ENCODE peak calls at places on chromosomes 13 and 19, in five cellular contexts. O is epithelial cell of esophagus; U is tibial artery; I is left ventricle myocardium inferior; P is activated CD8-positive, alpha-beta T cell treated with anti-CD3 and anti-CD28 coated beads for 36 hours. H is an unnamed sample.

GRCh38 chr13:100490692-100491091 is 97.9 kb downstream of the GGACT start:
- DNase-seq in O (peak), U (no peak), I (no peak), P (no peak), H (no peak)

GRCh38 chr13:44768775-44769578 is 192.8 kb upstream of the TSC22D1 start:
- DNase-seq in O (no peak), U (no peak), I (no peak), P (peak), H (peak)

GRCh38 chr19:41882568-41883462 is at the start of gene ARHGEF1:
- DNase-seq in O (peak), U (peak), I (peak), P (peak), H (peak)

GRCh38 chr19:1173160-1173844 is 766 bp downstream of the SBNO2 start:
- DNase-seq in O (no peak), U (peak), I (no peak), P (peak), H (no peak)

GRCh38 chr13:74132768-74133656 is 1.2 kb downstream of the KLF12 start:
- DNase-seq in O (peak), U (peak), I (peak), P (peak), H (peak)

GRCh38 chr13:32538234-32538620 is 368 bp downstream of the N4BP2L2 start:
- DNase-seq in O (peak), U (peak), I (peak), P (peak), H (no peak)

GRCh38 chr19:49833594-49833993 is 15.5 kb downstream of the MED25 start:
- DNase-seq in O (no peak), U (no peak), I (no peak), P (no peak), H (no peak)

GRCh38 chr13:111215081-111216047 is 100.3 kb downstream of the ARHGEF7 start:
- DNase-seq in O (no peak), U (no peak), I (no peak), P (no peak), H (no peak)

GRCh38 chr13:101752432-101752831 is 300.0 kb downstream of the ITGBL1 start:
- DNase-seq in O (no peak), U (no peak), I (no peak), P (no peak), H (no peak)

GRCh38 chr13:98997738-98998641 is 20.1 kb upstream of the DOCK9 start:
- DNase-seq in O (peak), U (no peak), I (no peak), P (peak), H (peak)

GRCh38 chr19:4582980-4583842 is 23.7 kb upstream of the SEMA6B start:
- DNase-seq in O (no peak), U (no peak), I (no peak), P (no peak), H (peak)

GRCh38 chr19:5343848-5344247 is 3.2 kb upstream of the PTPRS start:
- DNase-seq in O (peak), U (no peak), I (no peak), P (no peak), H (peak)

GRCh38 chr19:2333027-2333806 is 4.7 kb downstream of the SPPL2B start:
- DNase-seq in O (no peak), U (no peak), I (no peak), P (no peak), H (no peak)

GRCh38 chr13:85567909-85568308 is 231.3 kb downstream of the SLITRK6 start:
- DNase-seq in O (no peak), U (no peak), I (no peak), P (no peak), H (no peak)

GRCh38 chr19:10352764-10353671 is 13.6 kb upstream of the ICAM3 start:
- DNase-seq in O (no peak), U (peak), I (peak), P (no peak), H (no peak)

GRCh38 chr13:86188170-86188569 is 389.0 kb upstream of the SLITRK6 start:
- DNase-seq in O (no peak), U (no peak), I (no peak), P (no peak), H (no peak)

GRCh38 chr13:60591348-60591747 is 194.3 kb downstream of the TDRD3 start:
- DNase-seq in O (peak), U (no peak), I (no peak), P (no peak), H (peak)

GRCh38 chr13:71396149-71396548 is 470.9 kb downstream of the DACH1 start:
- DNase-seq in O (no peak), U (no peak), I (no peak), P (no peak), H (no peak)

GRCh38 chr19:370641-371330 is 26.2 kb upstream of the MIER2 start:
- DNase-seq in O (no peak), U (no peak), I (no peak), P (no peak), H (no peak)

GRCh38 chr19:28213476-28214082 is 999.4 kb downstream of the UQCRFS1 start:
- DNase-seq in O (no peak), U (no peak), I (no peak), P (peak), H (no peak)

GRCh38 chr19:28221736-28222135 is 991.2 kb downstream of the UQCRFS1 start:
- DNase-seq in O (no peak), U (no peak), I (no peak), P (no peak), H (no peak)

GRCh38 chr19:28218728-28219127 is 994.2 kb downstream of the UQCRFS1 start:
- DNase-seq in O (no peak), U (no peak), I (no peak), P (no peak), H (no peak)

DNA sequence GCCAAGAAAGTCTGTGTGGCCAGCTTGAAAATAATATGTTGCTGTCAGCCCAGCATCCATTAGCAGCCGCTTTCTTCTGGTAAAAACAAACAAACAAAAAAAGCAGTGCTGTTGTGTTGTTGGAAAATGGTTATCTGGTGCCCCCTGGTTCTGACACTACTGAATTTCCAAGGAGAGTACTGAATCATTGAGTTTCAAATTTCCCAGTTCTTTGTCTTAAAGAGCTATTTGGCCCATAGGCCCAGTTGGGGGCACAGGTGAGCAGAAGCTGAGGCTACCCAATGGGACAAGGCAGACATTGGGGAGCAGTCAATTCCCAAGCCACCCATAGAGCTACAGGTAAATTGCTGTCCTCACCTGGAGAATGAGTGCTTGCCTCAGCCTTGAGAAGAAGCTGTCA is 995.9 kb downstream of the UQCRFS1 start:
- DNase-seq in O (no peak), U (no peak), I (no peak), P (no peak), H (no peak)
- TF ChIP-seq CTCF in O (no peak), U (no peak), I (peak), P (no peak), H (no peak)

GRCh38 chr13:33799950-33800592 is 17.9 kb upstream of the RFC3 start:
- DNase-seq in O (peak), U (no peak), I (no peak), P (no peak), H (peak)
- TF ChIP-seq CTCF in O (peak), U (peak), I (peak), P (peak), H (peak)

GRCh38 chr19:39413903-39414608 is 1.6 kb downstream of the PLEKHG2 start:
- DNase-seq in O (no peak), U (peak), I (no peak), P (no peak), H (no peak)
- TF ChIP-seq CTCF in O (no peak), U (no peak), I (no peak), P (no peak), H (no peak)

GRCh38 chr13:80334582-80335260 is 6.2 kb downstream of the SPRY2 start:
- DNase-seq in O (peak), U (no peak), I (no peak), P (no peak), H (peak)
- TF ChIP-seq CTCF in O (no peak), U (no peak), I (peak), P (no peak), H (no peak)

GRCh38 chr19:16191216-16191908 is 6.2 kb downstream of the FAM32A start:
- DNase-seq in O (no peak), U (peak), I (no peak), P (no peak), H (no peak)
- TF ChIP-seq CTCF in O (no peak), U (no peak), I (no peak), P (no peak), H (no peak)

DNA sequence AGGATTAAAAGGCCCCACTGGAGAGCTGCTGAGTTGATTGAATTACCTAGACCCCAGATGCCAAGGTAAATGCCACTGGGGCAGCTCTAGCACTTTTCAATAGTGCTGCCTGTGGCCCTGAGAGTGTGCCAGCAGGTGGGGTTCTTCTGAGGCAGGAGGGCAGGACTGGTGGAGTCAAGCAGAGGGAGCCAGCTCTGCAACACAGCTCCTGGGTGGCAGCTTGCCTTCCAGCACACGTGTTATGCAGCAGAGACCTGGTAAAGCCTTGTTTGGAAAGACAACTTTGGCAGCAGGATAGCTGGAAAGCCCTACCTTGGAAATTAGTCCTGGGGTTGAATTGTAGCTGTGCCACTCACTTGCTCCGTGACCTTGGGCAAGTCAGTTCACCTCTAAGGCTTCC is 306.6 kb downstream of the ATP8A2 start:
- DNase-seq in O (no peak), U (no peak), I (no peak), P (peak), H (no peak)
- TF ChIP-seq CTCF in O (no peak), U (no peak), I (peak), P (no peak), H (no peak)

GRCh38 chr19:46297700-46298476 is 1.0 kb downstream of the HIF3A start:
- DNase-seq in O (no peak), U (peak), I (peak), P (no peak), H (no peak)
- TF ChIP-seq CTCF in O (no peak), U (peak), I (peak), P (no peak), H (no peak)

GRCh38 chr19:29667941-29668340 is 2.7 kb downstream of the PLEKHF1 start:
- DNase-seq in O (no peak), U (peak), I (no peak), P (peak), H (no peak)
- TF ChIP-seq CTCF in O (no peak), U (no peak), I (peak), P (peak), H (no peak)

GRCh38 chr13:31352467-31352866 is 152.7 kb downstream of the B3GLCT start:
- DNase-seq in O (no peak), U (no peak), I (no peak), P (no peak), H (no peak)
- TF ChIP-seq CTCF in O (no peak), U (no peak), I (no peak), P (no peak), H (no peak)